ENCODE peak calls at places on chromosomes 13 and 19, in five cellular contexts. S is GM23338, C is MM.1S, U is brain microvascular endothelial cell, H is keratinocyte. Q is an unnamed sample.

GRCh38 chr13:44747179-44747578 is 171.0 kb upstream of the TSC22D1 start:
- DNase-seq in S (no peak), U (no peak), H (no peak), C (no peak), Q (no peak)

GRCh38 chr13:48596128-48596429 is 57.6 kb upstream of the CYSLTR2 start:
- DNase-seq in U (no peak), C (no peak), S (no peak), H (no peak), Q (no peak)

GRCh38 chr19:19420570-19421301 is 15.3 kb downstream of the GATAD2A start:
- DNase-seq in H (no peak), U (no peak), S (no peak), C (no peak), Q (peak; percentile 31)

GRCh38 chr13:89382986-89383385 is 1711.8 kb downstream of the SLITRK5 start:
- DNase-seq in C (no peak), S (no peak), U (no peak), H (no peak), Q (no peak)

GRCh38 chr13:102940143-102940542 is 94.3 kb downstream of the ERCC5 start:
- DNase-seq in U (no peak), S (peak; percentile 73), H (no peak), C (no peak), Q (no peak)

GRCh38 chr13:40094056-40094455 is 438.6 kb downstream of the COG6 start:
- DNase-seq in S (no peak), C (no peak), U (no peak), H (no peak), Q (no peak)

GRCh38 chr13:106568225-106569003 is 477 bp upstream of the ARGLU1 start:
- DNase-seq in C (no peak), U (no peak), H (no peak), S (no peak), Q (no peak)

GRCh38 chr13:49629196-49629938 is 1.1 kb downstream of the ARL11 start:
- DNase-seq in H (no peak), U (no peak), S (no peak), C (no peak), Q (no peak)

GRCh38 chr13:105474983-105475382 is 1060.5 kb downstream of the EFNB2 start:
- DNase-seq in S (peak; percentile 39), C (no peak), U (no peak), H (no peak), Q (no peak)

GRCh38 chr19:17401628-17402027 is 3.8 kb downstream of the BST2 start:
- DNase-seq in H (no peak), C (no peak), U (no peak), S (no peak), Q (no peak)

GRCh38 chr19:29942404-29943261 is 594 bp downstream of the URI1 start:
- DNase-seq in H (no peak), S (peak; percentile 71), U (peak; percentile 5), C (peak; percentile 59), Q (peak; percentile 65)

GRCh38 chr19:55646889-55647731 is 902 bp upstream of the CCDC106 start:
- DNase-seq in C (no peak), S (no peak), U (no peak), H (no peak), Q (no peak)

GRCh38 chr19:18013621-18014111 is 5.7 kb downstream of the ARRDC2 start:
- DNase-seq in U (no peak), S (no peak), C (peak; percentile 21), H (no peak), Q (no peak)

GRCh38 chr19:39246951-39247669 is 1.5 kb downstream of the IFNL4 start:
- DNase-seq in H (no peak), U (no peak), C (no peak), S (peak; percentile 90), Q (no peak)

GRCh38 chr13:50128406-50129048 is 113.3 kb downstream of the KCNRG start:
- DNase-seq in S (peak; percentile 59), H (no peak), U (no peak), C (peak; percentile 34), Q (no peak)

GRCh38 chr13:44403720-44404063 is 30.1 kb downstream of the SERP2 start:
- DNase-seq in C (no peak), H (no peak), S (peak; percentile 35), U (no peak), Q (no peak)

GRCh38 chr19:3857449-3858003 is 11.3 kb downstream of the ZFR2 start:
- DNase-seq in S (no peak), H (no peak), C (no peak), U (no peak), Q (peak; percentile 28)

GRCh38 chr13:59391696-59392095 is 772.0 kb downstream of the DIAPH3 start:
- DNase-seq in U (peak; percentile 77), C (peak; percentile 66), H (no peak), S (peak; percentile 85), Q (peak; percentile 87)

GRCh38 chr13:53873558-53873957 is 844.9 kb downstream of the OLFM4 start:
- DNase-seq in S (peak; percentile 42), C (no peak), H (no peak), U (no peak), Q (no peak)

GRCh38 chr19:17579523-17580244 is 24.2 kb downstream of the COLGALT1 start:
- DNase-seq in C (no peak), H (peak; percentile 66), U (peak; percentile 40), S (peak; percentile 97), Q (no peak)

GRCh38 chr19:45202637-45203036 is 24.1 kb downstream of the BLOC1S3 start:
- DNase-seq in U (no peak), S (no peak), C (no peak), H (no peak), Q (no peak)

GRCh38 chr13:41456768-41457588 is at the start of gene RGCC:
- DNase-seq in S (peak; percentile 83), C (peak; percentile 50), U (peak; percentile 61), H (no peak), Q (no peak)

GRCh38 chr13:113654175-113654560 is 3.8 kb downstream of the ATP4B start:
- DNase-seq in S (no peak), C (no peak), H (no peak), U (no peak), Q (no peak)

GRCh38 chr13:18971576-18972219 is 209.9 kb downstream of the TUBA3C start:
- DNase-seq in U (no peak), S (no peak), H (no peak), C (no peak), Q (no peak)

GRCh38 chr13:76293346-76293745 is 592.9 kb downstream of the KCTD12 start:
- DNase-seq in C (no peak), S (no peak), H (no peak), U (no peak), Q (no peak)

GRCh38 chr19:35117017-35117570 is 1.5 kb downstream of the FXYD3 start:
- DNase-seq in C (no peak), U (no peak), S (no peak), H (no peak), Q (no peak)
- H3K4me3 ChIP-seq in C (no peak overlapping the region), U (no peak overlapping the region), S (no peak overlapping the region), H (peak overlapping the region; percentile 95), Q (no peak overlapping the region)

DNA sequence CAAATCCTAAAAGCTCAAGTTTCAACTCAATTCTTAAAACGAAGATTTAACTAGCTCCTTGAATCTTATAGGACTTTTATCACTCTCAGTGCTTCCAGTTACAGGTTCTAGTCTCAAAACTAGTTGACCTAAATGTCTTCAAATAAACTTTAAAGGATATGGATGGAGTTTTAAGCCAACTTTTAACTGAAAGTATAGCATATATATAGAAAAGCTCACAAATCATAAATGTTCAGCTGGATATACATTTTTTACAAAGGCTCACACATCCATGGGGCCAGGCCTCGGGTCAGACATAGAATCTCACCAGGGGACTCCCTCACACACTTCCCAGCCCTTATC is 47.1 kb upstream of the ARHGEF7 start:
- DNase-seq in U (no peak), S (no peak), H (no peak), C (no peak), Q (no peak)
- H3K4me3 ChIP-seq in U (no peak overlapping the region), S (peak overlapping the region; percentile 65), H (peak overlapping the region; percentile 73), C (peak overlapping the region; percentile 72), Q (no peak overlapping the region)

GRCh38 chr19:6730153-6730804 is 7.1 kb downstream of the GPR108 start:
- DNase-seq in U (no peak), S (peak; percentile 98), H (no peak), C (no peak), Q (no peak)
- H3K4me3 ChIP-seq in U (no peak overlapping the region), S (peak overlapping the region; percentile 46), H (no peak overlapping the region), C (no peak overlapping the region), Q (no peak overlapping the region)

DNA sequence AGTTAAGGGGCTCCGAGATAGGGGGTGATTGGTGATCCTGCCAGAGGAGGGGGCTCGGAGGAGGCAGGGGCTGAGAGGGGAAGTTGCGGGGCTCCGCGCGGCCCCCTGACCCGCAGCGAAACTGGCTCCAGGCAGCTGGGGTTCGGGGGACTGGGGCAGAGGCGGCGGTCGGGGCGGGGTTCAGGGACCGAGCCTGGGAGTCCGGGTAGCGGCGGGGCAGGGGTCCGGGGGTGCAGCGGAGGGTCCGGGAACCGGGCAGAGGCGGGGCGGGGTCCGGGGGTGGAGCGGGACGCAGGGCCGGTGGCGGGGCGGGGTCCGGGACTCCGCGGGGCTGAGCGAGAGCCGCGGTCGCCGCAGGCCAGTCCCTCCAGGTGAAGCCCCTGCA is 1.2 kb downstream of the MADCAM1 start:
- DNase-seq in H (no peak), S (no peak), C (no peak), U (no peak), Q (no peak)
- H3K4me3 ChIP-seq in H (no peak overlapping the region), S (peak overlapping the region; percentile 64), C (no peak overlapping the region), U (no peak overlapping the region), Q (no peak overlapping the region)

GRCh38 chr13:30698488-30699005 is 36.8 kb upstream of the ALOX5AP start:
- DNase-seq in S (no peak), H (no peak), U (no peak), C (no peak), Q (no peak)
- H3K4me3 ChIP-seq in S (no peak overlapping the region), H (no peak overlapping the region), U (no peak overlapping the region), C (no peak overlapping the region), Q (no peak overlapping the region)

GRCh38 chr19:1379126-1379905 is 4.4 kb upstream of the NDUFS7 start:
- DNase-seq in U (no peak), C (no peak), H (no peak), S (no peak), Q (no peak)
- H3K4me3 ChIP-seq in U (no peak overlapping the region), C (no peak overlapping the region), H (no peak overlapping the region), S (no peak overlapping the region), Q (no peak overlapping the region)

GRCh38 chr13:80141114-80141849 is 199.6 kb downstream of the SPRY2 start:
- DNase-seq in C (no peak), H (no peak), S (no peak), U (peak; percentile 75), Q (no peak)
- H3K4me3 ChIP-seq in C (no peak overlapping the region), H (no peak overlapping the region), S (no peak overlapping the region), U (no peak overlapping the region), Q (no peak overlapping the region)

GRCh38 chr13:25857830-25858229 is 194.0 kb downstream of the SHISA2 start:
- DNase-seq in S (no peak), U (no peak), H (no peak), C (no peak), Q (no peak)

GRCh38 chr13:25860265-25860664 is 191.6 kb downstream of the SHISA2 start:
- DNase-seq in U (no peak), C (no peak), H (no peak), S (no peak), Q (no peak)

GRCh38 chr13:25860862-25861261 is 191.0 kb downstream of the SHISA2 start:
- DNase-seq in H (peak; percentile 17), C (no peak), S (no peak), U (peak; percentile 65), Q (no peak)

GRCh38 chr13:25862156-25862555 is 189.7 kb downstream of the SHISA2 start:
- DNase-seq in C (no peak), H (no peak), U (no peak), S (no peak), Q (no peak)

GRCh38 chr13:25859528-25859927 is 192.3 kb downstream of the SHISA2 start:
- DNase-seq in C (no peak), H (peak; percentile 49), U (no peak), S (no peak), Q (no peak)
- H3K4me3 ChIP-seq in C (no peak overlapping the region), H (no peak overlapping the region), U (no peak overlapping the region), S (no peak overlapping the region), Q (no peak overlapping the region)

Q was measured in Jurkat, Clone E6-1.